ENCODE peak calls at places on chromosomes 5 and 9, in five cellular contexts. C is H1, J is H9, S is neuronal stem cell, N is trophoblast cell. O is an unnamed sample.

GRCh38 chr9:107597743-107598217 is 108.2 kb upstream of the KLF4 start:
- DNase-seq in S (no peak), J (peak), N (no peak), C (no peak), O (no peak)

GRCh38 chr5:59328801-59329296 is 564.7 kb downstream of the PDE4D start:
- DNase-seq in N (no peak), C (no peak), J (no peak), S (no peak), O (peak)

GRCh38 chr9:101485873-101486692 is 47.6 kb upstream of the RNF20 start:
- DNase-seq in C (peak), S (peak), N (peak), J (peak), O (peak)

GRCh38 chr5:77945874-77946273 is 169.7 kb upstream of the TBCA start:
- DNase-seq in C (no peak), N (no peak), S (no peak), J (no peak), O (no peak)

GRCh38 chr5:116544542-116545241 is 29.9 kb downstream of the SEMA6A start:
- DNase-seq in S (no peak), C (no peak), J (peak), N (peak), O (no peak)

GRCh38 chr5:141778211-141778610 is 96.2 kb upstream of the ARAP3 start:
- DNase-seq in N (no peak), C (no peak), S (no peak), J (no peak), O (peak)

GRCh38 chr5:11302663-11303062 is 541.6 kb upstream of the DAP start:
- DNase-seq in N (no peak), C (no peak), J (no peak), S (no peak), O (no peak)

GRCh38 chr9:32404402-32404801 is 20.0 kb downstream of the ACO1 start:
- DNase-seq in N (no peak), S (no peak), J (no peak), C (no peak), O (no peak)

GRCh38 chr9:99023831-99024230 is 80.1 kb downstream of the COL15A1 start:
- DNase-seq in C (no peak), N (no peak), S (no peak), J (no peak), O (peak)

GRCh38 chr5:39231705-39232525 is 12.6 kb upstream of the FYB1 start:
- DNase-seq in C (no peak), J (no peak), S (no peak), N (no peak), O (no peak)

GRCh38 chr5:110072646-110073045 is 382.9 kb downstream of the MAN2A1 start:
- DNase-seq in N (peak), S (no peak), J (no peak), C (no peak), O (no peak)

GRCh38 chr5:80399553-80400239 is 8.2 kb upstream of the ZFYVE16 start:
- DNase-seq in J (no peak), S (no peak), C (no peak), N (no peak), O (peak)

GRCh38 chr5:150307617-150308426 is 5.1 kb upstream of the ARSI start:
- DNase-seq in S (no peak), C (no peak), N (no peak), J (no peak), O (no peak)

GRCh38 chr5:150309101-150309897 is 6.6 kb upstream of the ARSI start:
- DNase-seq in C (no peak), J (no peak), N (no peak), S (no peak), O (no peak)

GRCh38 chr5:150304481-150305081 is 1.9 kb upstream of the ARSI start:
- DNase-seq in C (no peak), S (no peak), N (no peak), J (no peak), O (no peak)

GRCh38 chr5:150305577-150305976 is 2.9 kb upstream of the ARSI start:
- DNase-seq in J (no peak), C (no peak), S (no peak), N (no peak), O (no peak)

DNA sequence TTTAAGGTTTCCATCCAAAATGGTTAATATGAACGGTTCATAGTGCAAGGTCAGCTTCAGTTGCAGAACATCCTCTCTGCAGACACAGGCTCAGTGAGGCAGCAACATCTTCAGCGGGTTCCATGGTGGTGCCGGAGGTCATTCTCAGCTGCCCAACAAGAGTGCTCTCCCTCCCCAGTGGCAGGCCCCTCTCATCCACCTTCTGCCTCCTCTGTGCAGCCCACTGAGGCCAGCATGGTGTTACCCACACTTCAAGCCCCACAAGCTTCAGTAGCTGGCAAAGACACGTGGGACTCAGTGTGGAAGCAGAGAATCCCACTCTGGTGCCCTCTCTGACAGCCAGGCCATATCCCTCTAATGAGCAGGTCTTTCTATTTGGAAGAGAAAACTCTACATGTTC is 4.1 kb upstream of the ARSI start:
- DNase-seq in N (no peak), J (no peak), C (no peak), S (no peak), O (no peak)
- H4K91ac ChIP-seq in N (no peak), J (no peak), C (no peak), S (no peak), O (peak)

GRCh38 chr9:129796029-129796910 is 6.7 kb upstream of the TOR1B start:
- DNase-seq in N (peak), S (no peak), J (no peak), C (no peak), O (no peak)
- H2BK12ac ChIP-seq in N (no peak), S (no peak), J (no peak), C (no peak), O (no peak)

DNA sequence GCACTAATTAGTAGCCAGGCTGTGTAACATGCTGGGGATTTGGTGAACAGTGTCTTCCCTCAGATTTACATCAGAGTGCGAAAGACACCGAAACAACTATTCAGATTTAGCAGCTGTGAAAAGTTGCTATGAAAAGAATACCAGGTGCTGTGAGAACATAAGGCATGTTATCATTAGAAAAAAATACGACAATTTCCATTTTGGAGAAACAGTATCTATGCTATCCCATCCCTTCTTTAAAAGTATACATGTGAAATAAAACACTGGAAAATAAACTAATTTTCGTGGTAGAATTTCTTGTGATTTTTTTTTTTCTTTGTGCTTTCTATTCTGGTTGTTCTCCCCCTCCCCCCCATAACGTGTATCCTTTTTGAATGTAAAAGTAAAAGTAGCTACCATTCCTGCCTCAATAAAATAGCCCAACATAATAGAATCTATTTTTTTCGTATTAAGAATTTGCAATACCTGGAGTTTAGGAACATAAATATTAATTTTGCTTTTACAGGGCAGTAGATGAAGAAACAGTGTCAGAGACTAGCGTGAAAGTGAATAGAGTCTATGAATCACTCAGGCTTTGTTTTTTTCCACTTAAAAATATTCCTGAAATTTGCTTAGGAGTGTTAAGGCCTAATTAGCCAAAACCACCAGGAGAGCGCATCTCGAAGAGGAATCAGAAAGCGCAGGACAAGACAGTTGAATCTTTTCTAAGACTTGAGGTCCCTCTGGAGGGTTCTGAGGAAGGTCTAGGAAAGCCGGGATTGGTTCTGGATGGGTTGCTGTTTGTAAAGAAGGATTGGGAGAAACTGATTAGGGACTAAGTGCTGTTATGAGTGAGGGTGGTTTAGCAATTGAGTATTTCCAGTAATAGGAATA is 813 bp upstream of the SLU7 start:
- DNase-seq in S (no peak), N (no peak), J (no peak), C (no peak), O (no peak)
- H4K91ac ChIP-seq in S (no peak), N (no peak), J (no peak), C (no peak), O (no peak)

DNA sequence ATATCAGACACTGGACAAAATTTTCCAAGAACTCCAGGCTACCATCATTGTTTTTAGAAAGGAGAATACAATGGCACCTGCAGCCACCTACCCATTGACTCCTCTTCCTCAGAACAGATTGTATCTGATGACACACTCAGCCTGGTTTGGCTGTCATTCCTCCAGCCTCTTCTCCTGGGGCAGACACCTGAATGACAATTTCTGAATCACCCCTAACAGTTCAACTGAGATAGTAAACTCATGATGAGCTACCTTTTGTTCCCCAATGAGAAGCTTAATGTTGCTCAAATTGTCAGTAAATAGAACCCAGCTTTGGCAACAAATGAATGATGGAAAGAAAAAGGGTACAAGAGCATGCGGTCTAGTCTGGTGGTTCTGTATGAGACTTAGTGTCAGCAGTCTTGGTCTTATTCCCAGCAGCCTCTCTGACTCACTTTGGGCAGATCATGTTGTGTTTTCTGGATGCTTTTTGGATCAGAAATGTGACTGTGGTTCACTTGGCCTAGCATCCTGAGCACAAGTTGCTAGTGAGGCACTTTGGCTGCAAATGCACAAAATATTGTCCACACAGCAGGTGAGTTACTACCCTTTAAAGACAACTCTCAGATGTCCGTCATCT is 78.3 kb downstream of the MAMDC2 start:
- DNase-seq in N (no peak), C (no peak), S (no peak), J (no peak), O (no peak)
- H2BK12ac ChIP-seq in N (no peak), C (no peak), S (no peak), J (no peak), O (no peak)

DNA sequence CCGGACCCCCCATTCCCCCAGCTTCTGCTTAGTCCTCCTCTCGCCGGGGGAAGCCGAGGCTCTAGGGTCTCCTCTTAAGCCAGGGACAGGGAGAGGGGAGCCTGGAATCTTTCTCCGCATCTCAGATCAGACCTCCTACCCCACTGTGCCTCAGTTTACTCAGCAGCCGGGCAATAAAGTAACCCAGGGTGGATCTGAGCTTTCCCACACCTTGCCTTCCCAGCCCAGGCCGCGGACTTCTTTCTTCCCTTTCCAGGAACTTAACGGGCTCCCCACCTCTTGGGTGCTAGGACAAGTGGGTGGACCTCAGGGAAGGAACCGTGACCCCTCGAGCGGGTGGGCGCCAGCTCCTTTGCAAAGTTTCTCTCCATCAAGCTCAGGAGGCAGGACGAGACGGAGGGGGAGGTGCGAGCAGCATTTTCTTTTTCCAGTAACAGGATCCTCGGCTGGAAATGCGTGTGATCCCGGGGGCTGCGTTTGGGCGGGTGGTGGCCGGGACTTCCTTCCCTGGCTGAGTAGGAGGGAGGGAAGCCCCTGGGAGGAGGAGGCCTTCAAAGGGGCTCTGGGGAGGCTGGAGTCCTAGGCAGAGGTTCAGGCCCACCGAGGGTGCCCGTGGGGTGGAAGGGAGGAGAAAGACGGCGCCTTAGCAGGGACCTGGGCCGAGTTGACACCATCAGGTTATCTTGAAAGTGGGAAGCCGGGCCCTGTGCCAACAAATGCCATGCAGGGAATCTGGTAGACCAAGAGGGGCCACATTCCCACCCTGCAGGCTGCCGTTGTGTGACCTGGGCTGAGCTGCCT is 803 bp downstream of the DAB2IP start:
- DNase-seq in C (no peak), S (no peak), J (peak), N (peak), O (peak)
- H4K91ac ChIP-seq in C (peak), S (no peak), J (no peak), N (peak), O (no peak)

GRCh38 chr5:63293317-63293716 is 668.9 kb downstream of the HTR1A start:
- DNase-seq in N (no peak), J (no peak), C (no peak), S (no peak), O (no peak)
- H2BK12ac ChIP-seq in N (no peak), J (no peak), C (no peak), S (no peak), O (no peak)

DNA sequence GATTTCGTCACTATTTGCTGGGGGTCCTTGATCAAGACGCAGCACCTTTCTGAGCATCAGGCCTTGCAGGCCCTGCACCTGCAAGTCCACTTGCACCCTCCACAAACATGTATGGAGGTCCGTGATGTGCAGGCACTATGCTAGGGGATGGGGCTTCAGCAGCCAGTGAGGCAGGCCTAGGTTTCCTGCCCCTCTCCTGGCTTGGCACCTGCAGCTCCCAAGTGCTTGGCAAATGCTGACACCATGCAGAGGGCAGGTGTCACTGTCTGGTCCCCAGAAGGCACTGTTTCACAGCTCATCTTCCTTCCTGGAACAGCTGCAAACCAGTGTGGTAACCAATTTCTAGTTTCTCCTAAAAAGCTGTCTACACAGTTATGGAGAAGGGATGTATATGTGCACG is 29.7 kb downstream of the ADAM19 start:
- DNase-seq in J (no peak), N (no peak), S (no peak), C (no peak), O (no peak)
- H4K91ac ChIP-seq in J (no peak), N (no peak), S (no peak), C (no peak), O (no peak)

GRCh38 chr5:151181818-151182217 is 24.2 kb upstream of the ANXA6 start:
- DNase-seq in J (no peak), C (no peak), N (peak), S (no peak), O (peak)

GRCh38 chr5:151178372-151178771 is 20.8 kb upstream of the ANXA6 start:
- DNase-seq in C (no peak), N (no peak), J (no peak), S (no peak), O (no peak)

GRCh38 chr5:151178779-151179488 is 21.4 kb upstream of the ANXA6 start:
- DNase-seq in C (no peak), S (no peak), J (no peak), N (no peak), O (no peak)

GRCh38 chr5:151180291-151180690 is 22.7 kb upstream of the ANXA6 start:
- DNase-seq in J (no peak), C (no peak), S (no peak), N (no peak), O (no peak)

DNA sequence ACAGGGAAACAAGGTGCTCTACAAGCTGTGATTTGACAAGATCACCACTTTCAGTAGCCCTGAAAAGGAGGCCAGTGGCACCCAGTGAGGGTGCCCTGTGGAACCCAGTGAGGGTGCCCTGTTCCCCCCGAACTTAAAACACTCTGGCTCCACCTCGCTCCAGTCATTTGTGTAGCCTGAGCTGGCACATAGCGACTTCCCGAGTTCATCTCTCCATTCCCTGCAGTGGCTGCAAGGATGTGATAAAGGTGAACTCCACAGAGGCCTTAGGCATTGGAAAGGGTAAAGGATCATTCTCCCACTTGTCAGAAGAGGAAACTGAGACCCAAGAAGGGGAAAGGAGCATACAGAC is 21.9 kb upstream of the ANXA6 start:
- DNase-seq in C (no peak), J (no peak), S (no peak), N (no peak), O (no peak)
- H2BK12ac ChIP-seq in C (no peak), J (no peak), S (no peak), N (no peak), O (no peak)

GRCh38 chr9:15370496-15371464 is 51.9 kb upstream of the SNAPC3 start:
- DNase-seq in J (no peak), C (no peak), S (peak), N (no peak), O (no peak)
- H4K91ac ChIP-seq in J (no peak), C (no peak), S (no peak), N (no peak), O (peak)